ENCODE peak calls at places on chromosomes 11 and 22, in six cellular contexts. V is psoas muscle; D is K562; Z is activated T-cell treated with anti-CD3 and anti-CD28 coated beads, Interleukin-2, amount 50 U/mL, for 4 hours; F is T-cell; C is RWPE2. W is an unnamed sample.

GRCh38 chr11:93073026-93073425 is 103.6 kb downstream of the MTNR1B start:
- ATAC-seq in F (no peak), D (no peak), C (no peak), V (no peak), Z (no peak), W (no peak)

GRCh38 chr11:58059011-58059358 is 28.2 kb downstream of the OR6Q1 start:
- ATAC-seq in F (no peak), Z (no peak), V (no peak), C (peak; percentile 70), D (no peak), W (peak; percentile 56)

GRCh38 chr22:27775087-27775697 is 26.4 kb downstream of the MN1 start:
- ATAC-seq in V (no peak), Z (no peak), D (no peak), C (no peak), F (no peak), W (peak; percentile 39)

GRCh38 chr11:69854719-69855118 is 35.5 kb upstream of the FGF3 start:
- ATAC-seq in C (peak; percentile 99), D (no peak), Z (no peak), V (no peak), F (no peak), W (no peak)

GRCh38 chr11:125951731-125952130 is 5.9 kb downstream of the VSIG10L2 start:
- ATAC-seq in D (no peak), V (no peak), C (no peak), F (no peak), Z (no peak), W (no peak)

GRCh38 chr11:120562806-120563425 is 51.4 kb downstream of the GRIK4 start:
- ATAC-seq in D (no peak), Z (no peak), F (no peak), C (no peak), V (no peak), W (no peak)

GRCh38 chr11:84227970-84228369 is 941.8 kb upstream of the CCDC90B start:
- ATAC-seq in C (no peak), V (no peak), F (no peak), D (no peak), Z (no peak), W (no peak)

GRCh38 chr11:33324211-33324985 is 67.2 kb downstream of the HIPK3 start:
- ATAC-seq in V (peak; percentile 36), D (peak; percentile 38), Z (no peak), C (no peak), F (peak; percentile 38), W (no peak)

GRCh38 chr11:86916330-86916729 is 38.9 kb downstream of the FZD4 start:
- ATAC-seq in V (no peak), C (peak; percentile 87), Z (no peak), D (no peak), F (no peak), W (peak; percentile 45)

GRCh38 chr11:48307760-48308386 is 1.9 kb downstream of the OR4S1 start:
- ATAC-seq in C (peak; percentile 52), V (no peak), Z (no peak), D (peak; percentile 83), F (peak; percentile 66), W (no peak)

GRCh38 chr22:35135165-35135564 is 69.2 kb downstream of the ISX start:
- ATAC-seq in D (no peak), F (no peak), Z (no peak), V (no peak), C (no peak), W (no peak)

GRCh38 chr11:32751381-32751780 is 43.1 kb downstream of the CCDC73 start:
- ATAC-seq in Z (no peak), V (no peak), D (peak; percentile 71), F (no peak), C (no peak), W (no peak)

GRCh38 chr22:29784451-29785361 is 17.5 kb downstream of the UQCR10 start:
- ATAC-seq in F (no peak), C (no peak), V (no peak), D (no peak), Z (no peak), W (peak; percentile 44)

GRCh38 chr11:66628061-66628603 is 10.4 kb upstream of the RBM4 start:
- ATAC-seq in F (no peak), Z (no peak), D (peak; percentile 3), V (no peak), C (no peak), W (no peak)

GRCh38 chr22:22752556-22753477 is 108.4 kb downstream of the GGTLC2 start:
- ATAC-seq in C (no peak), Z (peak; percentile 11), F (peak; percentile 87), D (peak; percentile 0), V (no peak), W (peak; percentile 68)

GRCh38 chr11:121499405-121499804 is 46.6 kb upstream of the SORL1-AS1 start:
- ATAC-seq in D (no peak), F (no peak), V (no peak), C (no peak), Z (no peak), W (no peak)

GRCh38 chr11:79269923-79270322 is 170.9 kb downstream of the TENM4 start:
- ATAC-seq in D (no peak), Z (no peak), V (no peak), C (no peak), F (no peak), W (no peak)

GRCh38 chr22:35103756-35104155 is 37.8 kb downstream of the ISX start:
- ATAC-seq in Z (no peak), D (no peak), C (no peak), F (no peak), V (no peak), W (no peak)

GRCh38 chr11:68870470-68870869 is 28.8 kb upstream of the CPT1A start:
- ATAC-seq in F (no peak), V (no peak), C (peak; percentile 25), D (peak; percentile 50), Z (no peak), W (no peak)

GRCh38 chr22:27564806-27565205 is 236.8 kb downstream of the MN1 start:
- ATAC-seq in D (no peak), F (no peak), C (no peak), V (no peak), Z (no peak), W (no peak)

GRCh38 chr22:36562261-36562835 is 33.4 kb upstream of the EIF3D start:
- ATAC-seq in C (peak; percentile 72), Z (no peak), D (peak; percentile 65), V (no peak), F (no peak), W (no peak)

GRCh38 chr11:106998126-106998525 is 20.1 kb downstream of the GUCY1A2 start:
- ATAC-seq in D (no peak), V (no peak), C (no peak), F (no peak), Z (no peak), W (no peak)

GRCh38 chr22:44683237-44683636 is 18.8 kb upstream of the PRR5 start:
- ATAC-seq in F (no peak), C (no peak), Z (no peak), V (no peak), D (no peak), W (no peak)

GRCh38 chr11:30346068-30346688 is 23.3 kb downstream of the ARL14EP start:
- ATAC-seq in C (peak; percentile 35), F (no peak), D (peak; percentile 84), V (peak; percentile 44), Z (no peak), W (no peak)

GRCh38 chr11:63915961-63916836 is 765 bp downstream of the RCOR2 start:
- ATAC-seq in V (no peak), F (peak; percentile 34), C (peak; percentile 2), D (peak; percentile 58), Z (peak; percentile 41), W (no peak)

GRCh38 chr11:67484847-67485311 is 2.1 kb downstream of the AIP start:
- ATAC-seq in D (no peak), V (no peak), C (no peak), F (no peak), Z (peak; percentile 29), W (no peak)

GRCh38 chr22:46432164-46433068 is 96.9 kb downstream of the TRMU start:
- ATAC-seq in D (no peak), Z (peak; percentile 86), V (no peak), C (peak; percentile 50), F (peak; percentile 85), W (no peak)

GRCh38 chr11:112318193-112318592 is 57.5 kb upstream of the PLET1 start:
- ATAC-seq in V (peak; percentile 36), Z (no peak), D (no peak), F (no peak), C (peak; percentile 61), W (peak; percentile 70)

W was measured in gastroesophageal sphincter.